ENCODE peak calls at places on chromosome 15, in six cellular contexts. G is lower leg skin, O is body of pancreas, E is K562, I is uterus, C is right lobe of liver. B is an unnamed sample.
A peak's percentile ranks its signal among the peaks of the same experiment; 100 is the strongest.

GRCh38 chr15:34116620-34117019 is 14.7 kb downstream of the PGBD4 start:
- DNase-seq in G (no peak), O (no peak), E (no peak), I (no peak), C (no peak), B (no peak)

GRCh38 chr15:19899021-19899824 is 642.4 kb downstream of the GOLGA6L6 start:
- DNase-seq in G (no peak), O (no peak), E (no peak), I (no peak), C (peak; percentile 38), B (no peak)

GRCh38 chr15:64092864-64093626 is 593 bp downstream of the CIAO2A start:
- DNase-seq in G (no peak), O (peak; percentile 71), E (peak; percentile 53), I (peak; percentile 32), C (peak; percentile 78), B (no peak)

GRCh38 chr15:79025201-79025600 is 65.4 kb downstream of the RASGRF1 start:
- DNase-seq in G (no peak), O (no peak), E (no peak), I (no peak), C (no peak), B (no peak)

GRCh38 chr15:35305906-35306305 is 220.8 kb upstream of the NANOGP8 start:
- DNase-seq in G (no peak), O (no peak), E (no peak), I (no peak), C (no peak), B (no peak)

GRCh38 chr15:36883705-36884355 is 216.5 kb downstream of the MEIS2 start:
- DNase-seq in G (peak; percentile 77), O (peak; percentile 92), E (peak; percentile 85), I (peak; percentile 89), C (peak; percentile 91), B (peak; percentile 62)

GRCh38 chr15:37819191-37819590 is 115.2 kb upstream of the TMCO5A start:
- DNase-seq in G (no peak), O (no peak), E (no peak), I (no peak), C (no peak), B (no peak)

GRCh38 chr15:66815322-66815721 is 113.3 kb downstream of the SMAD6 start:
- DNase-seq in G (no peak), O (no peak), E (no peak), I (no peak), C (no peak), B (no peak)

GRCh38 chr15:69337133-69337532 is 38.4 kb downstream of the PAQR5 start:
- DNase-seq in G (no peak), O (no peak), E (no peak), I (no peak), C (no peak), B (no peak)

DNA sequence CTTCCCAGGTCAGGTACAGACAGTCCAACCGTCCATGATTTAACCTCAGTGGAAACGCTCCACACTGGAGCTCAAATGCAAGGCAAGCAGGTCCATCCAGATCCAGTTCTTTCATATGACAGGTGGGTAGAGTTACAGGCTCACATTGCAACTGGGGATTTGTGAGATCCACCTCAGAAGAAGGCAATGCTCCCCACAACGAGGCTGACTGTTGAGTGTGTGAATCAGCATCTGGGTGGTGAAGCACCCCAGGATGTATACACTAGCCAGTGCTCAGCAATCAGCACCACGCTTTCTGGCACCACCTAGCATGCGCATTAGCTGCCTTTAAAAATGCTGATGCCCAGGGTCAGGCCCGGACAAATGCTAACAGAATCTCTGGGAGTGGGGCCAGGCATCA is 343.5 kb upstream of the ICE2 start:
- DNase-seq in G (no peak), O (no peak), E (no peak), I (no peak), C (no peak), B (no peak)
- TF ChIP-seq POLR2A in G (no peak), O (no peak), E (no peak), I (no peak), C (no peak), B (no peak)

GRCh38 chr15:85794598-85795319 is at the start of gene KLHL25:
- DNase-seq in G (peak; percentile 94), O (peak; percentile 96), E (peak; percentile 99), I (peak; percentile 94), C (peak; percentile 97), B (peak; percentile 92)
- TF ChIP-seq POLR2A in G (no peak), O (peak; percentile 83), E (no peak), I (peak; percentile 93), C (peak; percentile 93), B (peak; percentile 35)

DNA sequence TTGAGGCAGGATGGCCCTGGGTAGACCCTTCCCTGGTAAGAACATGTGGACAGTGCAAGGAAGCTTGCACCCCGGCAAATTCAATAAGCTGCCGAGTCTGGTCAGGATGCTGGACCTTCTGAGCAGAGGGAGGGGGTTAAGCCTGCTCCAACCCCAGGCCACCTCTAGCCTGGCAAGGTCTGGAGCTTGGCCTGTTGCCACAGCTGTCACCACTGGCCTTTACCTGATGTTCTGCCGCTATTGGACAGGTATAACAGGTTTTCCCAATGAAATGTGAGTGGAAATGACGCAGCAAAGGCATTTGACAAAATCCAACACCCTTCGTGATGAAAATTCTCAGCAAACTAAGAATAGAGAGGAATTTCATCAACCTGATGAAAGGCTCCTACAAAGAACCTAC is 699 bp upstream of the MESP1 start:
- DNase-seq in G (no peak), O (peak; percentile 97), E (no peak), I (no peak), C (peak; percentile 55), B (peak; percentile 65)
- TF ChIP-seq POLR2A in G (no peak), O (no peak), E (no peak), I (no peak), C (no peak), B (no peak)

DNA sequence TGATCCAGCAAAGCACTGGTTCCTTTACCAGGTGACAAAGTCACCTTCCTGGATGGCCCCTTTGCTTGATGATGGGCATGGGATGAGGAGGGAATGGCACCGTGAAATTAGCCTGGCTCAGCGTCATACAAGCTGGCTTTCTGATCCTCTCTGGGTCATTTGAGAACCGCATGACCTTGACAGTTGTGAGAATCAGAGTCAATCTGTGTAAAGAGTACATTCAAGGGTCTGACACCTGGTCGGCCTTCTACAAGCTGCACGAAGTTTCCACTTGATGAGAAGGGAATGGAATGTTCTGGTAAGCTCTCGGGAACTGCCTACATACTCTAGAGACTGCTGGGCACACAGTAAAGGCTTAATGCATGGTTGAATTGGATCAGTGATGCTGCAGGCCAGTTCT is 319.8 kb upstream of the TLE3 start:
- DNase-seq in G (no peak), O (no peak), E (no peak), I (no peak), C (no peak), B (no peak)
- TF ChIP-seq POLR2A in G (no peak), O (no peak), E (no peak), I (no peak), C (no peak), B (no peak)

GRCh38 chr15:30903497-30904187 is at the start of gene FAN1:
- DNase-seq in G (peak; percentile 85), O (peak; percentile 92), E (peak; percentile 76), I (peak; percentile 62), C (peak; percentile 95), B (peak; percentile 87)
- TF ChIP-seq POLR2A in G (no peak), O (peak; percentile 75), E (peak; percentile 79), I (peak; percentile 38), C (peak; percentile 66), B (no peak)

B was measured in breast epithelium.